ENCODE peak calls at places on chromosomes 12 and 14, in ten cellular contexts. One of them, this sample, is unnamed. For H3K4me1, the result is how much of the 10 kb centered on the place peaks cover.

GRCh38 chr12:104737682-104738370 is 220.3 kb downstream of the SLC41A2 start:
- DNase-seq in MM.1S: no peak
- DNase-seq in heart right ventricle: no peak
- DNase-seq in BE2C: peak
- DNase-seq in astrocyte: no peak
- DNase-seq in CD8-positive, alpha-beta T cell: no peak
- DNase-seq in breast epithelium: no peak
- DNase-seq in thoracic aorta: no peak
- DNase-seq in lung: no peak
- DNase-seq in prostate gland: no peak
- DNase-seq in this sample: no peak

GRCh38 chr12:11832100-11832499 is 182.6 kb downstream of the ETV6 start:
- DNase-seq in MM.1S: no peak
- DNase-seq in heart right ventricle: no peak
- DNase-seq in BE2C: no peak
- DNase-seq in astrocyte: no peak
- DNase-seq in CD8-positive, alpha-beta T cell: no peak
- DNase-seq in breast epithelium: no peak
- DNase-seq in thoracic aorta: no peak
- DNase-seq in lung: no peak
- DNase-seq in prostate gland: no peak
- DNase-seq in this sample: no peak

GRCh38 chr12:129413295-129413694 is 490.5 kb downstream of the TMEM132D start:
- DNase-seq in MM.1S: no peak
- DNase-seq in heart right ventricle: no peak
- DNase-seq in BE2C: no peak
- DNase-seq in astrocyte: no peak
- DNase-seq in CD8-positive, alpha-beta T cell: no peak
- DNase-seq in breast epithelium: no peak
- DNase-seq in thoracic aorta: no peak
- DNase-seq in lung: no peak
- DNase-seq in prostate gland: no peak
- DNase-seq in this sample: no peak

GRCh38 chr14:45284802-45285201 is 31.8 kb upstream of the MIS18BP1 start:
- DNase-seq in MM.1S: no peak
- DNase-seq in heart right ventricle: no peak
- DNase-seq in BE2C: no peak
- DNase-seq in astrocyte: no peak
- DNase-seq in CD8-positive, alpha-beta T cell: no peak
- DNase-seq in breast epithelium: no peak
- DNase-seq in thoracic aorta: no peak
- DNase-seq in lung: no peak
- DNase-seq in prostate gland: no peak
- DNase-seq in this sample: peak

GRCh38 chr12:132393991-132394949 is 64.9 kb upstream of the GALNT9 start:
- DNase-seq in MM.1S: no peak
- DNase-seq in heart right ventricle: no peak
- DNase-seq in BE2C: no peak
- DNase-seq in astrocyte: no peak
- DNase-seq in CD8-positive, alpha-beta T cell: no peak
- DNase-seq in breast epithelium: peak
- DNase-seq in thoracic aorta: no peak
- DNase-seq in lung: no peak
- DNase-seq in prostate gland: no peak
- DNase-seq in this sample: no peak

GRCh38 chr12:109452489-109452888 is 24.6 kb downstream of the KCTD10 start:
- DNase-seq in MM.1S: no peak
- DNase-seq in heart right ventricle: no peak
- DNase-seq in BE2C: no peak
- DNase-seq in astrocyte: no peak
- DNase-seq in CD8-positive, alpha-beta T cell: no peak
- DNase-seq in breast epithelium: no peak
- DNase-seq in thoracic aorta: no peak
- DNase-seq in lung: no peak
- DNase-seq in prostate gland: no peak
- DNase-seq in this sample: no peak

GRCh38 chr12:53200107-53200457 is 7.0 kb downstream of the ITGB7 start:
- DNase-seq in MM.1S: no peak
- DNase-seq in heart right ventricle: no peak
- DNase-seq in BE2C: no peak
- DNase-seq in astrocyte: no peak
- DNase-seq in CD8-positive, alpha-beta T cell: no peak
- DNase-seq in breast epithelium: peak
- DNase-seq in thoracic aorta: no peak
- DNase-seq in lung: no peak
- DNase-seq in prostate gland: no peak
- DNase-seq in this sample: no peak

GRCh38 chr14:91284791-91285548 is 40.5 kb upstream of the GPR68 start:
- DNase-seq in MM.1S: no peak
- DNase-seq in heart right ventricle: no peak
- DNase-seq in BE2C: peak
- DNase-seq in astrocyte: no peak
- DNase-seq in CD8-positive, alpha-beta T cell: no peak
- DNase-seq in breast epithelium: no peak
- DNase-seq in thoracic aorta: no peak
- DNase-seq in lung: no peak
- DNase-seq in prostate gland: no peak
- DNase-seq in this sample: peak

GRCh38 chr12:9829990-9830389 is 2.7 kb downstream of the KLRF1 start:
- DNase-seq in MM.1S: no peak
- DNase-seq in heart right ventricle: no peak
- DNase-seq in BE2C: no peak
- DNase-seq in astrocyte: no peak
- DNase-seq in CD8-positive, alpha-beta T cell: no peak
- DNase-seq in breast epithelium: no peak
- DNase-seq in thoracic aorta: no peak
- DNase-seq in lung: no peak
- DNase-seq in prostate gland: no peak
- DNase-seq in this sample: no peak

GRCh38 chr14:50964683-50965390 is 20.6 kb upstream of the PYGL start:
- DNase-seq in MM.1S: no peak
- DNase-seq in heart right ventricle: peak
- DNase-seq in BE2C: no peak
- DNase-seq in astrocyte: peak
- DNase-seq in CD8-positive, alpha-beta T cell: no peak
- DNase-seq in breast epithelium: peak
- DNase-seq in thoracic aorta: peak
- DNase-seq in lung: no peak
- DNase-seq in prostate gland: peak
- DNase-seq in this sample: no peak

GRCh38 chr12:54587315-54587821 is 1.1 kb downstream of the PPP1R1A start:
- DNase-seq in MM.1S: no peak
- DNase-seq in heart right ventricle: peak
- DNase-seq in BE2C: no peak
- DNase-seq in astrocyte: no peak
- DNase-seq in CD8-positive, alpha-beta T cell: no peak
- DNase-seq in breast epithelium: no peak
- DNase-seq in thoracic aorta: peak
- DNase-seq in lung: no peak
- DNase-seq in prostate gland: no peak
- DNase-seq in this sample: no peak

GRCh38 chr14:99237288-99237687 is 34.7 kb downstream of the BCL11B start:
- DNase-seq in MM.1S: no peak
- DNase-seq in heart right ventricle: no peak
- DNase-seq in BE2C: no peak
- DNase-seq in astrocyte: no peak
- DNase-seq in CD8-positive, alpha-beta T cell: no peak
- DNase-seq in breast epithelium: no peak
- DNase-seq in thoracic aorta: no peak
- DNase-seq in lung: no peak
- DNase-seq in prostate gland: no peak
- DNase-seq in this sample: no peak
- H3K4me1 ChIP-seq in MM.1S: under half
- H3K4me1 ChIP-seq in heart right ventricle: under half
- H3K4me1 ChIP-seq in BE2C: under half
- H3K4me1 ChIP-seq in astrocyte: under half
- H3K4me1 ChIP-seq in CD8-positive, alpha-beta T cell: half or more
- H3K4me1 ChIP-seq in breast epithelium: under half
- H3K4me1 ChIP-seq in thoracic aorta: under half
- H3K4me1 ChIP-seq in lung: under half
- H3K4me1 ChIP-seq in prostate gland: under half
- H3K4me1 ChIP-seq in this sample: under half

GRCh38 chr14:103101964-103102688 is 7.6 kb downstream of the EXOC3L4 start:
- DNase-seq in MM.1S: no peak
- DNase-seq in heart right ventricle: no peak
- DNase-seq in BE2C: no peak
- DNase-seq in astrocyte: no peak
- DNase-seq in CD8-positive, alpha-beta T cell: no peak
- DNase-seq in breast epithelium: no peak
- DNase-seq in thoracic aorta: no peak
- DNase-seq in lung: no peak
- DNase-seq in prostate gland: no peak
- DNase-seq in this sample: no peak

GRCh38 chr14:103104389-103104653 is 9.8 kb downstream of the EXOC3L4 start:
- DNase-seq in MM.1S: no peak
- DNase-seq in heart right ventricle: no peak
- DNase-seq in BE2C: no peak
- DNase-seq in astrocyte: no peak
- DNase-seq in CD8-positive, alpha-beta T cell: no peak
- DNase-seq in breast epithelium: no peak
- DNase-seq in thoracic aorta: no peak
- DNase-seq in lung: no peak
- DNase-seq in prostate gland: no peak
- DNase-seq in this sample: no peak

GRCh38 chr14:103103461-103104388 is 9.2 kb downstream of the EXOC3L4 start:
- DNase-seq in MM.1S: no peak
- DNase-seq in heart right ventricle: no peak
- DNase-seq in BE2C: peak
- DNase-seq in astrocyte: no peak
- DNase-seq in CD8-positive, alpha-beta T cell: no peak
- DNase-seq in breast epithelium: no peak
- DNase-seq in thoracic aorta: no peak
- DNase-seq in lung: no peak
- DNase-seq in prostate gland: peak
- DNase-seq in this sample: no peak

GRCh38 chr14:103101257-103101963 is 6.9 kb downstream of the EXOC3L4 start:
- DNase-seq in MM.1S: no peak
- DNase-seq in heart right ventricle: no peak
- DNase-seq in BE2C: no peak
- DNase-seq in astrocyte: no peak
- DNase-seq in CD8-positive, alpha-beta T cell: no peak
- DNase-seq in breast epithelium: no peak
- DNase-seq in thoracic aorta: no peak
- DNase-seq in lung: no peak
- DNase-seq in prostate gland: no peak
- DNase-seq in this sample: no peak

DNA sequence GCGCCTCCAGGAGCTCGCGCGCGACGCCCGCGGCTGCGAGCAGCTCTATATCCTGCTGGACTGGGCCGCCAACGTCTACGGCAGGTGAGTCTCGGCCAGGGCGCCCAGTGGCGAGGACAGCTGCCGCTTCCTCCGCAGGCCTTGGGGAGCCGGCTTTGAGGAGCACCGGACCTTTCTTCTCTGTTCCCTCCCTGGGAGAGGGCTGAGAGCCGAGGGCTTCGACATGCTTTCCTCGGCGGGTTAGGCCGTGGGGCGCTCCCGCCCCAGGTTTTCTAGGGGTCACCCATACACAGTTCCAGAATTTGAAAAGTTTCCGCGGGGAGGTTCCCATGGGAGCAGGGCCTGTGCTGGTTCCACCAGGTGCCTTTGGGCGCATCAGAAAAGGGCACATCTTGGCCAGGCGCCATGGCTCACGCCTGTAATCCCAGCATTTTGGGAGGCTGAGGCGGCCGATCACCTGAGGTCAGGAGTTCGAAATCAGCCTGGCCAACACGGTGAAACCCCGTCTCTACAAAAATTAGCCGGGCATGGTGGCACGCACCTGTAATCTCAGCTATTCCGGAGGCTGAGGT is 8.2 kb downstream of the EXOC3L4 start:
- DNase-seq in MM.1S: no peak
- DNase-seq in heart right ventricle: no peak
- DNase-seq in BE2C: no peak
- DNase-seq in astrocyte: no peak
- DNase-seq in CD8-positive, alpha-beta T cell: no peak
- DNase-seq in breast epithelium: no peak
- DNase-seq in thoracic aorta: no peak
- DNase-seq in lung: no peak
- DNase-seq in prostate gland: no peak
- DNase-seq in this sample: no peak
- H3K4me1 ChIP-seq in MM.1S: under half
- H3K4me1 ChIP-seq in heart right ventricle: under half
- H3K4me1 ChIP-seq in BE2C: under half
- H3K4me1 ChIP-seq in astrocyte: under half
- H3K4me1 ChIP-seq in CD8-positive, alpha-beta T cell: under half
- H3K4me1 ChIP-seq in breast epithelium: under half
- H3K4me1 ChIP-seq in thoracic aorta: under half
- H3K4me1 ChIP-seq in lung: under half
- H3K4me1 ChIP-seq in prostate gland: under half
- H3K4me1 ChIP-seq in this sample: under half

GRCh38 chr12:1566449-1567135 is 27.8 kb downstream of the FBXL14 start:
- DNase-seq in MM.1S: no peak
- DNase-seq in heart right ventricle: no peak
- DNase-seq in BE2C: peak
- DNase-seq in astrocyte: no peak
- DNase-seq in CD8-positive, alpha-beta T cell: no peak
- DNase-seq in breast epithelium: no peak
- DNase-seq in thoracic aorta: no peak
- DNase-seq in lung: no peak
- DNase-seq in prostate gland: peak
- DNase-seq in this sample: no peak
- H3K4me1 ChIP-seq in MM.1S: under half
- H3K4me1 ChIP-seq in heart right ventricle: under half
- H3K4me1 ChIP-seq in BE2C: under half
- H3K4me1 ChIP-seq in astrocyte: under half
- H3K4me1 ChIP-seq in CD8-positive, alpha-beta T cell: under half
- H3K4me1 ChIP-seq in breast epithelium: under half
- H3K4me1 ChIP-seq in thoracic aorta: under half
- H3K4me1 ChIP-seq in lung: under half
- H3K4me1 ChIP-seq in prostate gland: under half
- H3K4me1 ChIP-seq in this sample: under half

GRCh38 chr12:49881400-49882247 is 22.1 kb downstream of the FAIM2 start:
- DNase-seq in MM.1S: no peak
- DNase-seq in heart right ventricle: no peak
- DNase-seq in BE2C: peak
- DNase-seq in astrocyte: no peak
- DNase-seq in CD8-positive, alpha-beta T cell: no peak
- DNase-seq in breast epithelium: no peak
- DNase-seq in thoracic aorta: no peak
- DNase-seq in lung: no peak
- DNase-seq in prostate gland: no peak
- DNase-seq in this sample: no peak

GRCh38 chr12:49882248-49882850 is 21.4 kb downstream of the FAIM2 start:
- DNase-seq in MM.1S: no peak
- DNase-seq in heart right ventricle: no peak
- DNase-seq in BE2C: peak
- DNase-seq in astrocyte: no peak
- DNase-seq in CD8-positive, alpha-beta T cell: no peak
- DNase-seq in breast epithelium: no peak
- DNase-seq in thoracic aorta: no peak
- DNase-seq in lung: no peak
- DNase-seq in prostate gland: no peak
- DNase-seq in this sample: no peak

GRCh38 chr12:49885118-49885517 is 18.6 kb downstream of the FAIM2 start:
- DNase-seq in MM.1S: no peak
- DNase-seq in heart right ventricle: no peak
- DNase-seq in BE2C: peak
- DNase-seq in astrocyte: no peak
- DNase-seq in CD8-positive, alpha-beta T cell: no peak
- DNase-seq in breast epithelium: no peak
- DNase-seq in thoracic aorta: no peak
- DNase-seq in lung: no peak
- DNase-seq in prostate gland: no peak
- DNase-seq in this sample: no peak

GRCh38 chr12:49880756-49881390 is 22.8 kb downstream of the FAIM2 start:
- DNase-seq in MM.1S: no peak
- DNase-seq in heart right ventricle: no peak
- DNase-seq in BE2C: no peak
- DNase-seq in astrocyte: no peak
- DNase-seq in CD8-positive, alpha-beta T cell: no peak
- DNase-seq in breast epithelium: no peak
- DNase-seq in thoracic aorta: no peak
- DNase-seq in lung: no peak
- DNase-seq in prostate gland: no peak
- DNase-seq in this sample: no peak

GRCh38 chr12:49883065-49883464 is 20.6 kb downstream of the FAIM2 start:
- DNase-seq in MM.1S: no peak
- DNase-seq in heart right ventricle: no peak
- DNase-seq in BE2C: peak
- DNase-seq in astrocyte: no peak
- DNase-seq in CD8-positive, alpha-beta T cell: no peak
- DNase-seq in breast epithelium: no peak
- DNase-seq in thoracic aorta: no peak
- DNase-seq in lung: no peak
- DNase-seq in prostate gland: no peak
- DNase-seq in this sample: no peak
- H3K4me1 ChIP-seq in MM.1S: under half
- H3K4me1 ChIP-seq in heart right ventricle: under half
- H3K4me1 ChIP-seq in BE2C: under half
- H3K4me1 ChIP-seq in astrocyte: under half
- H3K4me1 ChIP-seq in CD8-positive, alpha-beta T cell: under half
- H3K4me1 ChIP-seq in breast epithelium: under half
- H3K4me1 ChIP-seq in thoracic aorta: under half
- H3K4me1 ChIP-seq in lung: under half
- H3K4me1 ChIP-seq in prostate gland: under half
- H3K4me1 ChIP-seq in this sample: under half